ENCODE peak calls at places on chromosome 2, in four cellular contexts. One of them, this sample, is unnamed.

GRCh38 chr2:217517402-217517801 is 485.4 kb downstream of the TNS1 start:
- DNase-seq in adrenal gland: peak; percentile 39
- DNase-seq in heart left ventricle: no peak
- DNase-seq in NB4: no peak
- DNase-seq in this sample: no peak

GRCh38 chr2:63121055-63121834 is 70.6 kb downstream of the OTX1 start:
- DNase-seq in adrenal gland: no peak
- DNase-seq in heart left ventricle: no peak
- DNase-seq in NB4: no peak
- DNase-seq in this sample: no peak

GRCh38 chr2:75787532-75788132 is 76.9 kb upstream of the GCFC2 start:
- DNase-seq in heart left ventricle: no peak
- DNase-seq in NB4: peak; percentile 56
- DNase-seq in adrenal gland: no peak
- DNase-seq in this sample: peak; percentile 5

GRCh38 chr2:152861349-152861942 is 143.0 kb downstream of the ARL6IP6 start:
- DNase-seq in heart left ventricle: no peak
- DNase-seq in NB4: peak; percentile 54
- DNase-seq in adrenal gland: peak; percentile 58
- DNase-seq in this sample: peak; percentile 53

GRCh38 chr2:181307203-181307991 is 149.8 kb upstream of the ITGA4 start:
- DNase-seq in adrenal gland: no peak
- DNase-seq in heart left ventricle: no peak
- DNase-seq in NB4: peak; percentile 26
- DNase-seq in this sample: peak; percentile 29

GRCh38 chr2:38327580-38327979 is 49.5 kb downstream of the ATL2 start:
- DNase-seq in adrenal gland: no peak
- DNase-seq in heart left ventricle: no peak
- DNase-seq in NB4: no peak
- DNase-seq in this sample: no peak

GRCh38 chr2:153068915-153069314 is 350.5 kb downstream of the ARL6IP6 start:
- DNase-seq in adrenal gland: no peak
- DNase-seq in NB4: no peak
- DNase-seq in heart left ventricle: no peak
- DNase-seq in this sample: no peak

GRCh38 chr2:237450108-237450507 is 36.1 kb upstream of the COL6A3 start:
- DNase-seq in adrenal gland: no peak
- DNase-seq in NB4: no peak
- DNase-seq in heart left ventricle: no peak
- DNase-seq in this sample: no peak

GRCh38 chr2:59395119-59395518 is 1154.0 kb upstream of the FANCL start:
- DNase-seq in heart left ventricle: no peak
- DNase-seq in NB4: no peak
- DNase-seq in adrenal gland: no peak
- DNase-seq in this sample: no peak

DNA sequence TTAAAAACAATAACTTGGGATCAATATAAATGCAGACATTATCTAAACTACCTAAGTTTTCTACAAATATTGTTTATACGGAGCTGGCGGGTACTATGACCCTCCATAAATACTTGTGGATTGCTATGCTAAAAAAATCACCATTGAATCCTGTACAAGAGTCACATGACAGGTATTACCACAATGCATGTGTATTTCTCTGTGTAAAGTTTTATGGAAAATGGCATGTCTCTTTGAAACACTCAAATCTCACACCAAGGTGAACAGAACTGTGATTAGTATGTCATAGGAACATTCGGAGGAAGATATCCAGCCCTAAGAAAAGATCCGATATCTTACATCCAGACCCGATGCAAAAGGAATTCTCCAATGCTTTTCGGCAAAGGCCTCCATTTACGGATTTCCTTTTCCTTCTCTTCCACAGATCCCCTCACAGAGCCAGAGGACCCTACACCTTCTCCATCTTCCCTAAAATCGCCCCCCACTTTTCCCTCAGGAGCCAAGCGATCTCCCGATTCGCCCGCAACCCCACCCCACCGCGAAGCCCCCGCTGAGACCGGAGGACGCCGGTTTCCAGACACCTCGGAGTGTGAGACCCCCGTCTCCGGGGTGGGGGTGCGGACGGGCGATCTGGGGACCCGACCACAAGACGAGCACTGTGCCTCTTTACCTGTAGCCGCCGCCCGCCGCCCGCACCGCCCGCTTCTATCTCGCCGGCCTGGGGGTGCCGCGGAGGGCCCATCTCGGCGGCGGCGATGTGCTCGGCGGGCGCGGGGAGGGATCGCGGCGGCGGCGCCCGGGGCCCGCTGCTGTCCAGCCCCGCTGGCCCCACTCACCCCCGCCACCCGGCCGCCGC is 1.2 kb downstream of the SAP130 start:
- DNase-seq in heart left ventricle: no peak
- DNase-seq in adrenal gland: no peak
- DNase-seq in NB4: no peak
- DNase-seq in this sample: peak; percentile 22
- TF ChIP-seq POLR2A in heart left ventricle: peak; percentile 58
- TF ChIP-seq POLR2A in adrenal gland: peak; percentile 75
- TF ChIP-seq POLR2A in NB4: no peak
- TF ChIP-seq POLR2A in this sample: no peak

GRCh38 chr2:96531872-96532505 is 4.6 kb upstream of the ARID5A start:
- DNase-seq in adrenal gland: peak; percentile 95
- DNase-seq in NB4: peak; percentile 93
- DNase-seq in heart left ventricle: peak; percentile 95
- DNase-seq in this sample: peak; percentile 70

GRCh38 chr2:96530144-96530430 is 6.5 kb upstream of the ARID5A start:
- DNase-seq in NB4: no peak
- DNase-seq in adrenal gland: no peak
- DNase-seq in heart left ventricle: no peak
- DNase-seq in this sample: no peak

GRCh38 chr2:96532641-96533291 is 3.8 kb upstream of the ARID5A start:
- DNase-seq in adrenal gland: peak; percentile 17
- DNase-seq in NB4: no peak
- DNase-seq in heart left ventricle: no peak
- DNase-seq in this sample: no peak

GRCh38 chr2:96530474-96531357 is 5.8 kb upstream of the ARID5A start:
- DNase-seq in NB4: peak; percentile 52
- DNase-seq in heart left ventricle: no peak
- DNase-seq in adrenal gland: peak; percentile 10
- DNase-seq in this sample: no peak

GRCh38 chr2:96531366-96531765 is 5.2 kb upstream of the ARID5A start:
- DNase-seq in NB4: no peak
- DNase-seq in adrenal gland: peak; percentile 16
- DNase-seq in heart left ventricle: no peak
- DNase-seq in this sample: no peak
- TF ChIP-seq POLR2A in NB4: no peak
- TF ChIP-seq POLR2A in adrenal gland: no peak
- TF ChIP-seq POLR2A in heart left ventricle: no peak
- TF ChIP-seq POLR2A in this sample: no peak

DNA sequence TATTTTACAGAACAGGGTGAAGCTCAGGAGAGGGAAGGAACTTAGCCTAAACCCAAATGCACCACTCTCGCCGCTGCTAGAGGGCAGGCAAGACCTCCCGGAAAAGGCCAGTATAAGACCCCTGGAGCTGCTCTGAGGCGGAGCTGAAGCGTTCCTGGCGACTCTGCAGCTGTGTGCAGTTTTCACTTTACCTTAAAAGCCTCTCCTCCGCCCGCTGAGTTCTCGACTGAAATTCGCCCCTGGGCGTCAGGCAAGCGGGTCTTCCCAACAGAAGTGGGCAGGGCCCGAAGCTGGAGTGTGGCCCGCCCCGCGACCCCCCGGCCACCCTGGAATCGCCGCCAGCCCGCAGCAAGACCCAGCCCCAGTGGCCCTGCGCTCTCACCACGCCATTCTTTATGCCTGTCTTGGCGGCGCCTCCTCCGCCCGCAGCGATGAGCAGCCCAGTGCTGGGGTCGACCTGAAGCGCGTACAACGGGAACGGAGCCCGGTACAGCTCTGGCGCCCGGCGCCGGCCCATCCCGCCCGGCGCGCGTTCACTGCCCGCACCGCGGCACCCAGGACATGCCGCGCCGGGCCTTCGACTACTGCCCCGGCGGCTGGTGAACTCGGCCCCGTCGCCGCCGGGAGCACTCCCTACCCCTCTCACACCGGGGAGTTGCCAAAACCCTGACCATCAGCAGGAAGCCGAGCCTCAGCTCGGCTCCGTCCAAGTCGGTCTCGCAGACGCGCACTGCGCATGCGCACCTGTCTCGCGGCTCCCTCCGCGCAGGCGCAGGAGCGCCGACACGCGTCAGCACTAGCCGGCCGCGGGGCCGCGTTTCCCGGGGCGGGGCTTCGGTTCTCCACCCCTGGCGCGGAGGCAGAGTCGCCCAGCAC is at the start of gene PREB:
- DNase-seq in NB4: peak; percentile 95
- DNase-seq in heart left ventricle: peak; percentile 98
- DNase-seq in adrenal gland: peak; percentile 97
- DNase-seq in this sample: peak; percentile 99
- TF ChIP-seq POLR2A in NB4: peak; percentile 87
- TF ChIP-seq POLR2A in heart left ventricle: peak; percentile 91
- TF ChIP-seq POLR2A in adrenal gland: peak; percentile 82
- TF ChIP-seq POLR2A in this sample: peak; percentile 86

GRCh38 chr2:102968375-102968774 is 206.5 kb downstream of the TMEM182 start:
- DNase-seq in heart left ventricle: no peak
- DNase-seq in NB4: no peak
- DNase-seq in adrenal gland: no peak
- DNase-seq in this sample: no peak
- TF ChIP-seq POLR2A in heart left ventricle: no peak
- TF ChIP-seq POLR2A in NB4: no peak
- TF ChIP-seq POLR2A in adrenal gland: no peak
- TF ChIP-seq POLR2A in this sample: no peak

GRCh38 chr2:223618172-223619035 is 16.2 kb upstream of the SCG2 start:
- DNase-seq in adrenal gland: no peak
- DNase-seq in heart left ventricle: no peak
- DNase-seq in NB4: peak; percentile 28
- DNase-seq in this sample: no peak

GRCh38 chr2:223612501-223612900 is 10.3 kb upstream of the SCG2 start:
- DNase-seq in heart left ventricle: no peak
- DNase-seq in NB4: no peak
- DNase-seq in adrenal gland: no peak
- DNase-seq in this sample: no peak

GRCh38 chr2:223614534-223614933 is 12.4 kb upstream of the SCG2 start:
- DNase-seq in NB4: no peak
- DNase-seq in adrenal gland: no peak
- DNase-seq in heart left ventricle: no peak
- DNase-seq in this sample: no peak

GRCh38 chr2:223611061-223611460 is 8.9 kb upstream of the SCG2 start:
- DNase-seq in adrenal gland: no peak
- DNase-seq in NB4: no peak
- DNase-seq in heart left ventricle: no peak
- DNase-seq in this sample: no peak

GRCh38 chr2:223613017-223613950 is 11.1 kb upstream of the SCG2 start:
- DNase-seq in NB4: peak; percentile 61
- DNase-seq in adrenal gland: peak; percentile 90
- DNase-seq in heart left ventricle: peak; percentile 85
- DNase-seq in this sample: no peak
- TF ChIP-seq POLR2A in NB4: no peak
- TF ChIP-seq POLR2A in adrenal gland: peak; percentile 33
- TF ChIP-seq POLR2A in heart left ventricle: no peak
- TF ChIP-seq POLR2A in this sample: no peak

DNA sequence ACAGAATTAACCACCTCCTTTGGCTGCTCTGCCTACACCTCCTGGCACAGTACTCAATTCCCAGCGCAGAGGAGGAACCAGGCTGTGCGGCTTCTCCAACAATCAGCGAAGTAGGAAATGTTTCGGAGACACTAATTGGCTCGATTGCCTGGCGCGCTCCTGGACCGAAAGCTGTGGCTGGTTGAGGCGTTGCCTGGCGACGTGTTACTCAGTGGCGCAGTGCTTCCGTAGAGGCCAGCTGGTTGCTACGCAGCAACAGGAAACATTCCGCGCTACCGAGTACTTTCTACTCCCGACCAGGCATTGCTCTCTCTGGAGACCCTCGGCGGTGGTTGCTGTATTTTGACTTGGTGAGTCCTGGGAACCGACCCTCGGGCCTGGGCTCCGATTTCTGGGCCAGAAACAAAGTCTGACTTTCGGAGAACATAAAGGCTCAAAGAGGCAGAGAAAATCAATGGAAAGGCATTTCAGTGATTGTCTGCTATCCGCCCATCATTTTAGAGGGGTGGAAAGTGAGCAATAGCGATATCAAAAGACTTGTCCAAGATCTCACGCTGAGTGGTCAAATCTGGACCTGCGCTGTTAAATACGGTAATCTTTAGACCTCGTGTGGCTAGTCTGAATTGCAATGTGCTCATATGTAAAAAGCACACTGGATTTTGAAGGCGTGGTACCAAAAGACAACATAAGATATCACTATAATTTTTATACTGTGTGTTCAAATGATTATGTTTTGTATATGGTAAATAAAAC is at the start of gene DNAH6:
- DNase-seq in adrenal gland: peak; percentile 94
- DNase-seq in heart left ventricle: peak; percentile 95
- DNase-seq in NB4: peak; percentile 45
- DNase-seq in this sample: peak; percentile 12
- TF ChIP-seq POLR2A in adrenal gland: no peak
- TF ChIP-seq POLR2A in heart left ventricle: no peak
- TF ChIP-seq POLR2A in NB4: no peak
- TF ChIP-seq POLR2A in this sample: no peak

GRCh38 chr2:233974530-233975071 is 57.4 kb downstream of the TRPM8 start:
- DNase-seq in NB4: peak; percentile 72
- DNase-seq in adrenal gland: peak; percentile 90
- DNase-seq in heart left ventricle: peak; percentile 77
- DNase-seq in this sample: no peak
- TF ChIP-seq POLR2A in NB4: no peak
- TF ChIP-seq POLR2A in adrenal gland: no peak
- TF ChIP-seq POLR2A in heart left ventricle: no peak
- TF ChIP-seq POLR2A in this sample: no peak

DNA sequence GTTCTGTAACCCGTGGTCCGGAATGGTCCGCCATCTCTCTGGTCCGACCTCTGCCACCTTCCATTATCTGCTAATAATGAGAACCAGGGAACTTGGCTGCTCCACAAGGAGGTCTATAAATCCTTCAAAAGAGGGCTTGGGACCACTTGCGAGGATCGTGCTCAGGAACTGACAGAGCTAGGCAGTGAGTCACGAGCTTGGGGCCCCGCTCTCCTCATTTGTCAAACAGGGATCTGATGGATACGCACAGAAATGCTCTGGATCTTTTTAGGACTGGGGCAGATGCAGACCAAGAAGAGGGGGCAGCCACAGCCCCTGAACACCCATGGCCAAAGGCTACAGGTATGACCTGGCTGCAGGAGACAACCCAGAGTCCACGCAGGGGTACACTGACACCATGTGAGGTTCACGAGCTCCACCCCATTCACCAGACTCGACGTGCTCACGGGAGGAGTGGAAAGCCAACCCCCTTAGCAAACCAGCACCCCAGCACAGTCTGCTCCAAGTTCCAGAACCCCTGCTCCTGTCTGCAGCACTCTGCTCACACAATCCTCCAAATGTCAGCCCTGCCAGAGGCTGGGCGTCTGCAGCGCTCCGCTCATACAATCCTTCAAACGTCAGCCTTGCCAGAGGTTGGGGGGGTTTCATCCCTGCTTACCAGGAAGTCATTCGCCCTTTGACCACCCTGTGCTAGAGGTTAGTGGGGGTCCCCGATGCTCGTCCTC is 45.8 kb downstream of the ANO7 start:
- DNase-seq in adrenal gland: no peak
- DNase-seq in NB4: no peak
- DNase-seq in heart left ventricle: no peak
- DNase-seq in this sample: no peak
- TF ChIP-seq POLR2A in adrenal gland: no peak
- TF ChIP-seq POLR2A in NB4: no peak
- TF ChIP-seq POLR2A in heart left ventricle: no peak
- TF ChIP-seq POLR2A in this sample: no peak